ENCODE peak calls at places on chromosomes 3 and 15, in four cellular contexts. B is G401; E is NCI-H460; Q is effector memory CD4-positive, alpha-beta T cell. L is an unnamed sample.

GRCh38 chr3:171334465-171334811 is 125.8 kb downstream of the TNIK start:
- DNase-seq in B (peak), E (no peak), Q (no peak), L (no peak)

GRCh38 chr3:180265551-180265950 is 228.8 kb upstream of the PEX5L start:
- DNase-seq in B (no peak), E (no peak), Q (no peak), L (no peak)

GRCh38 chr3:20682573-20682972 is 496.6 kb upstream of the SGO1 start:
- DNase-seq in B (no peak), E (no peak), Q (no peak), L (no peak)

GRCh38 chr15:76185716-76186115 is 125.6 kb downstream of the ETFA start:
- DNase-seq in B (no peak), E (peak), Q (no peak), L (no peak)

GRCh38 chr15:86645861-86646393 is 566.3 kb downstream of the AGBL1 start:
- DNase-seq in B (no peak), E (no peak), Q (no peak), L (no peak)

GRCh38 chr3:37945803-37946530 is 44.6 kb upstream of the VILL start:
- DNase-seq in B (peak), E (no peak), Q (no peak), L (no peak)

GRCh38 chr3:160210799-160211221 is 14.4 kb upstream of the C3orf80 start:
- DNase-seq in B (no peak), E (peak), Q (no peak), L (no peak)

GRCh38 chr15:56690733-56691132 is 42.6 kb downstream of the ZNF280D start:
- DNase-seq in B (no peak), E (no peak), Q (no peak), L (no peak)

GRCh38 chr15:78044407-78045155 is 32.9 kb downstream of the TBC1D2B start:
- DNase-seq in B (no peak), E (no peak), Q (peak), L (peak)

GRCh38 chr3:116939091-116939490 is 229.5 kb downstream of the TUSC7 start:
- DNase-seq in B (no peak), E (no peak), Q (no peak), L (no peak)

GRCh38 chr3:37456270-37456708 is 281.9 kb upstream of the LRRFIP2 start:
- DNase-seq in B (peak), E (peak), Q (no peak), L (no peak)

GRCh38 chr15:78615151-78615589 is 5.6 kb downstream of the CHRNA3 start:
- DNase-seq in B (no peak), E (no peak), Q (no peak), L (no peak)

GRCh38 chr3:43394071-43394501 is 107.7 kb downstream of the SNRK start:
- DNase-seq in B (no peak), E (no peak), Q (no peak), L (no peak)

GRCh38 chr15:100115711-100116090 is 226.1 kb downstream of the ADAMTS17 start:
- DNase-seq in B (no peak), E (no peak), Q (no peak), L (no peak)

GRCh38 chr3:30671527-30672286 is 65.3 kb downstream of the TGFBR2 start:
- DNase-seq in B (no peak), E (no peak), Q (no peak), L (no peak)

GRCh38 chr3:193080821-193081220 is 160.2 kb upstream of the PLAAT1 start:
- DNase-seq in B (no peak), E (no peak), Q (no peak), L (no peak)

GRCh38 chr15:66875588-66876422 is 173.8 kb downstream of the SMAD6 start:
- DNase-seq in B (no peak), E (no peak), Q (no peak), L (no peak)

GRCh38 chr15:87082576-87082975 is 1002.9 kb downstream of the AGBL1 start:
- DNase-seq in B (no peak), E (no peak), Q (no peak), L (no peak)

GRCh38 chr15:35698978-35699377 is 153.0 kb upstream of the DPH6 start:
- DNase-seq in B (no peak), E (no peak), Q (no peak), L (no peak)

L was measured in T-helper 1 cell.